ENCODE peak calls at places on chromosomes 5 and 9, in five cellular contexts. C is breast epithelium, F is uterus, X is heart left ventricle, T is right lobe of liver. U is an unnamed sample. For H3K36me3, the result is how much of the 10 kb centered on the place peaks cover.

GRCh38 chr5:175836741-175837729 is 34.3 kb upstream of the CPLX2 start:
- DNase-seq in C (no peak), F (no peak), X (no peak), T (no peak), U (no peak)

GRCh38 chr5:89728750-89729149 is 680.8 kb downstream of the CETN3 start:
- DNase-seq in C (peak), F (peak), X (peak), T (no peak), U (no peak)

GRCh38 chr5:172875372-172876279 is 41.6 kb downstream of the ERGIC1 start:
- DNase-seq in C (no peak), F (no peak), X (no peak), T (no peak), U (no peak)

GRCh38 chr9:4937436-4937835 is 47.6 kb upstream of the JAK2 start:
- DNase-seq in C (no peak), F (no peak), X (no peak), T (no peak), U (no peak)

GRCh38 chr5:7261049-7261448 is 134.9 kb upstream of the ADCY2 start:
- DNase-seq in C (no peak), F (no peak), X (no peak), T (no peak), U (no peak)

GRCh38 chr9:89418112-89418872 is 79.6 kb downstream of the SEMA4D start:
- DNase-seq in C (no peak), F (no peak), X (no peak), T (no peak), U (no peak)

GRCh38 chr9:26437056-26437711 is 455.4 kb downstream of the CAAP1 start:
- DNase-seq in C (no peak), F (no peak), X (no peak), T (no peak), U (no peak)

GRCh38 chr9:133513214-133514088 is 11.3 kb downstream of the MYMK start:
- DNase-seq in C (no peak), F (no peak), X (no peak), T (no peak), U (no peak)

GRCh38 chr9:138046641-138047301 is 169.2 kb downstream of the CACNA1B start:
- DNase-seq in C (peak), F (no peak), X (no peak), T (peak), U (peak)

GRCh38 chr9:111975709-111976108 is 79.1 kb downstream of the UGCG start:
- DNase-seq in C (no peak), F (no peak), X (peak), T (peak), U (peak)

GRCh38 chr5:18366234-18366633 is 732.0 kb downstream of the TAF11L14 start:
- DNase-seq in C (no peak), F (no peak), X (no peak), T (no peak), U (no peak)

GRCh38 chr5:40452874-40453624 is 226.7 kb upstream of the PTGER4 start:
- DNase-seq in C (no peak), F (no peak), X (no peak), T (no peak), U (no peak)

GRCh38 chr5:15354011-15354410 is 146.0 kb upstream of the FBXL7 start:
- DNase-seq in C (no peak), F (no peak), X (no peak), T (no peak), U (no peak)

GRCh38 chr9:126516936-126517750 is 96.6 kb upstream of the LMX1B start:
- DNase-seq in C (peak), F (no peak), X (peak), T (no peak), U (peak)

GRCh38 chr5:154380263-154380662 is 65.5 kb upstream of the SAP30L start:
- DNase-seq in C (no peak), F (no peak), X (no peak), T (no peak), U (no peak)

GRCh38 chr5:85000671-85001070 is 616.0 kb upstream of the EDIL3 start:
- DNase-seq in C (no peak), F (no peak), X (no peak), T (no peak), U (no peak)

GRCh38 chr5:34818717-34819116 is 20.2 kb upstream of the TTC23L start:
- DNase-seq in C (no peak), F (no peak), X (no peak), T (no peak), U (no peak)

GRCh38 chr9:137055385-137056364 is 1.8 kb upstream of the ENTPD2 start:
- DNase-seq in C (peak), F (peak), X (peak), T (peak), U (no peak)

GRCh38 chr9:24095246-24095645 is 269.2 kb upstream of the ELAVL2 start:
- DNase-seq in C (no peak), F (no peak), X (no peak), T (no peak), U (no peak)

GRCh38 chr5:80184235-80185023 is 71.4 kb downstream of the SERINC5 start:
- DNase-seq in C (no peak), F (no peak), X (no peak), T (peak), U (peak)

GRCh38 chr9:26809795-26810194 is 82.8 kb downstream of the CAAP1 start:
- DNase-seq in C (no peak), F (no peak), X (no peak), T (no peak), U (no peak)

GRCh38 chr9:111399772-111400563 is 69.9 kb upstream of the OR2K2 start:
- DNase-seq in C (no peak), F (no peak), X (no peak), T (no peak), U (no peak)

GRCh38 chr9:98610196-98610595 is 98.5 kb downstream of the GABBR2 start:
- DNase-seq in C (no peak), F (no peak), X (no peak), T (no peak), U (no peak)

GRCh38 chr5:150457112-150457511 is 7.6 kb upstream of the RPS14 start:
- DNase-seq in C (no peak), F (no peak), X (no peak), T (no peak), U (no peak)

GRCh38 chr5:117454716-117455212 is 880.1 kb upstream of the SEMA6A start:
- DNase-seq in C (peak), F (peak), X (peak), T (peak), U (peak)

GRCh38 chr5:9251379-9251980 is 294.4 kb downstream of the SEMA5A start:
- DNase-seq in C (no peak), F (no peak), X (no peak), T (no peak), U (no peak)

GRCh38 chr5:82881571-82882200 is 195.5 kb downstream of the TMEM167A start:
- DNase-seq in C (no peak), F (no peak), X (no peak), T (no peak), U (no peak)

GRCh38 chr5:156401802-156402201 is 74.8 kb downstream of the SGCD start:
- DNase-seq in C (no peak), F (no peak), X (no peak), T (no peak), U (no peak)

GRCh38 chr9:133770076-133770777 is 32.1 kb upstream of the SARDH start:
- DNase-seq in C (peak), F (no peak), X (peak), T (peak), U (peak)

GRCh38 chr9:90065851-90066250 is 461.0 kb downstream of the GADD45G start:
- DNase-seq in C (no peak), F (no peak), X (no peak), T (no peak), U (no peak)

GRCh38 chr9:27333241-27334052 is 36.5 kb upstream of the EQTN start:
- DNase-seq in C (peak), F (peak), X (peak), T (no peak), U (no peak)

GRCh38 chr9:91711755-91712591 is 238.1 kb downstream of the ROR2 start:
- DNase-seq in C (no peak), F (no peak), X (no peak), T (no peak), U (no peak)

GRCh38 chr5:35852084-35852734 is 4.5 kb upstream of the IL7R start:
- DNase-seq in C (no peak), F (no peak), X (no peak), T (no peak), U (no peak)

GRCh38 chr5:135999396-136000139 is 29.2 kb upstream of the TGFBI start:
- DNase-seq in C (no peak), F (no peak), X (no peak), T (no peak), U (no peak)

GRCh38 chr9:128558431-128559310 is 6.3 kb downstream of the SPTAN1 start:
- DNase-seq in C (peak), F (peak), X (peak), T (peak), U (peak)

GRCh38 chr9:95890594-95890993 is 15.1 kb downstream of the ERCC6L2 start:
- DNase-seq in C (no peak), F (no peak), X (no peak), T (no peak), U (no peak)

DNA sequence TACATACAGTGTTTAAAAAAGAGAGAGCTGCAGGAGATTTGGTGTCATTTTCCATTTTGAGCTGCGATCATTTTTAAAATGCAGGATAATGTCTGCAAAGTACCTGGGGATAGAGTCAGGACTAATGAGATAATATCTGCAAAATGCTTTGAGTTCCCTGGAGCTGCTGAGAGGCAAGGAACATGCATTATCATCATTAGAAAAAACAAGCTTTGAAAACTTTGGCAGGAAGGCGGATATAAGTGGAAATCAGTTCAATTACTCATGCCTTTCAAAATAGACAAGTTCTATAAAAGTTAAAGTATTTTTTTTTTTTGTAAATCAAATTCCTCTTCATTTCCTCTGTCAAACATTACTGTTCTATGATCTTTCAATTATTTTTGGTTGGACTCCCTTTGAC is 21.7 kb upstream of the ANKRD33B start:
- DNase-seq in C (no peak), F (no peak), X (no peak), T (no peak), U (no peak)
- H3K27ac ChIP-seq in C (no peak), F (no peak), X (no peak), T (no peak), U (no peak)

GRCh38 chr9:132348676-132349075 is 6.1 kb downstream of the SETX start:
- DNase-seq in C (no peak), F (no peak), X (no peak), T (no peak), U (no peak)

GRCh38 chr9:132354645-132355355 is at the start of gene SETX:
- DNase-seq in C (peak), F (peak), X (peak), T (peak), U (peak)

GRCh38 chr9:132350861-132351315 is 3.9 kb downstream of the SETX start:
- DNase-seq in C (no peak), F (no peak), X (no peak), T (no peak), U (no peak)

GRCh38 chr9:132356276-132356924 is 1.6 kb upstream of the SETX start:
- DNase-seq in C (no peak), F (no peak), X (no peak), T (no peak), U (no peak)

DNA sequence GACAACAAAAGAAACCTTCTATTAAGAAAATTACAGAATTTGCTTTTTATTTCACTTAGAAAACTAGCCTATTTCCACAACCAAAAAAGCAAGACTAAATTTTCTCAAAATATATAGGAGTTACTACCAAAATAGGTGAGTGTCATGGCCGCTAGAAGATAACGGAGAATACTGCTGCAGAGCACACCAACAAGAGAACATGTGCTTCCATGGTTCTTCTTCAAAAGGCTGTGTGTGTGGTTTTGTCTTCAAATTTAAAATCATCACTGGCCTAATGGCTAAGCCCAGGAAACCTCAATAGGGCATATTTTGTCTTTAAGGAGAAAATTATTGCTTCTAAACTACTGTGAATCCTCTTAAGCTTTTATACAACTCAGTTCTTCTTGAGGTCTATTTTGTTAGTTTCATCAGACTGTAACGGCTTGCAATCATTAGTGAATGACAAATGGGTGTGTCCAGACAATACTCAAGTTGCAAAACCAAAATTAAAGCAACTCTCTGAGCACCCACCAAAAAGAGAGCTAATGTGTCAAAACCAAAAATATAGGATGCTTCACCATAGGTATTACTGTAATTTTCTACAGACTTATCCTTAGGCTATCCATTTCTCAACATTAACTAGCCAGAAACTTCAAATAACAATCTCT is 3.3 kb downstream of the SETX start:
- DNase-seq in C (no peak), F (no peak), X (no peak), T (no peak), U (no peak)
- H3K36me3 ChIP-seq in C (under half), F (under half), X (half or more), T (under half), U (half or more)

GRCh38 chr9:101706929-101707328 is 31.5 kb downstream of the GRIN3A start:
- DNase-seq in C (no peak), F (no peak), X (no peak), T (no peak), U (no peak)

GRCh38 chr9:101707708-101708107 is 30.7 kb downstream of the GRIN3A start:
- DNase-seq in C (no peak), F (no peak), X (no peak), T (no peak), U (no peak)

GRCh38 chr9:101708855-101709254 is 29.6 kb downstream of the GRIN3A start:
- DNase-seq in C (no peak), F (no peak), X (no peak), T (no peak), U (no peak)

GRCh38 chr9:101706261-101706798 is 32.1 kb downstream of the GRIN3A start:
- DNase-seq in C (no peak), F (no peak), X (no peak), T (no peak), U (no peak)

DNA sequence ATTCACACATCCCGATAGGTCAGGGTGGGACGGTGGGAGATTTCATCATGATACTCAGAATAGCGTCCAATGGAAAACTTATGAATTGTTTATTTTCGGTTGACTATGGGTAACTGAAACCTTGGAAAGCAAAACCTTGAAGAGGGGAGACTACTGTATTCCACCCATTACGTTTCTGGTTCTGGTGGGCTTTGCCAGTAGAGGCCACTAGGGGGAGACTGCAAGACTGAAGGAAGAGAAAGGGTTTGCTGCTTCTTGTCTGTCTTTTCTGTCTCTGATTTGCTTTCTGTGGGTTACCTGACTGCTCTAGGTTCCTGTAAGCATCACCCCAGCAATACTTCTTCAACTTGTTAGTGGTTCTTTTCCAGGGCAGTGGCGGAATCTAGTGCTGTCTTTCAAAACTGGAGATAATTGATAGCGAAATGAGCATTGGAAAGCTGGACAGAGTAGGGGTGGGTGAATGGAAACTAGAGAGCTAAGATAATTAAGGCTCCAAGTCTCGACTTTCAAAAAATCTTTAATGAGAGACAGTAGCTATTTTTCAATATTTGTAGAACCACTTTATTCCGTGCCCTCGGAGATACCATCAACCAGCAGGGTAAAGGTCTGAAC is 27.0 kb downstream of the GRIN3A start:
- DNase-seq in C (no peak), F (no peak), X (no peak), T (no peak), U (no peak)
- H3K27ac ChIP-seq in C (no peak), F (no peak), X (no peak), T (no peak), U (no peak)

GRCh38 chr9:5999443-6000104 is 15.8 kb downstream of the RANBP6 start:
- DNase-seq in C (no peak), F (no peak), X (no peak), T (no peak), U (no peak)

DNA sequence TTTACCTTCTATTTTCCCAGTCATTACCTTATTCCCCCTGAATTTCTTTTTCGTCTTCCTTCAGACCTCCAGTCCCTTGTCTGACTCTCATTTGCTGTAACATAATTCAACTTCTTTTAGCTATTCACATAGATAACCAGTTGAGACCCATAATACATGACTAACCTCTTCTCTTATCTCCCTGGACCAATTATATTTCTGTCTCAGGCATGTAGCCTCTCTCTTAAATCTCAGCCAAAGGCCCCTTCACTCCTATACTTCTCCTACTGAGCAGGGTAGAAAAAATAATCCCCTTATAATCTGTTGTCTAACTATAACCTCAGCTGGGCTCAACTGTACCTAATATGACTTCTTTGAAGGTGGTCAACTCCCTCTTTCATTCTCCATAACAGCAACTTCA is 20.9 kb downstream of the RANBP6 start:
- DNase-seq in C (no peak), F (no peak), X (no peak), T (no peak), U (no peak)
- H3K36me3 ChIP-seq in C (under half), F (under half), X (under half), T (under half), U (under half)

DNA sequence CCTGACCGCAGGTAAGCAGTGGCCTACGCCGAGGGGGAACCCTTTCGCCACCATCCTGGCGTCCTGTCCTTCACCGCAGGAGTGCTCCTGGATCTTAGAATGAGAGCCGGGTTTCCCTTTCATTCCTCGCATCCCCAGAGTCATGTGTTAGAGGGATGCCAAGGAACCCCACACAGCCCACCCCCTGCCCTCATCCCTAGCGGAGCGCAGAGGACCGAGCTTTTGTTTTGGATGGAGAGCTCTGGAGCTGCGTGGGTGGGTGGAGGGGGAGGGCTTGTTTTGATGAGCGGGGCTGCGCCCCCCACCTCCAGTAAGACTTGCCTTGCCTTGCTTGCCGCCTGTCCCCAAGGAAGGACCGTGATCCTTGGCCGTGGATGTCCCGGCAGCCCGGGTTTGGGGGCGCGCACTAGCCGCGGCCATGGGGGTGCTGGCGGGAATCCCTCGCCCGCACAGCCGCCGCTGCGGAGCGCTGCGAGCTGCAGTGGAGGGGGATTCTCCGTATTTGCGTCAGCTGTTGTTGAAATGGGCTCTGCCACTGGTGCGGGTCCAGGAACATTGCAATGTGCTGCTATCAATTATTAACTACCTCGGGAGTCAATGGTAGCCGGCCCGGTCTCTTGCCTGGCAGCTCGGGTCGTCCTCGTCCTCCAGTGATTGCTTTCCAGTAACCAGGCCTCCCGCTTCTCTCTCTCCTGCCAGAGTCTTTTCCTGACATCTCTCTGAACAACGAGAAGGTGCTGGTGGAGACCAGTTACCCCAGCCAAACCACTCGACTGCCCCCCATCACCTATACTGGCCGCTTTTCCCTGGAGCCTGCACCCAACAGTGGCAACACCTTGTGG is 1.0 kb downstream of the EGR1 start:
- DNase-seq in C (peak), F (no peak), X (no peak), T (peak), U (no peak)
- H3K27ac ChIP-seq in C (peak), F (peak), X (peak), T (peak), U (peak)

GRCh38 chr9:70172532-70172931 is 86.2 kb upstream of the SMC5 start:
- DNase-seq in C (no peak), F (no peak), X (no peak), T (no peak), U (no peak)
- H3K36me3 ChIP-seq in C (under half), F (under half), X (under half), T (under half), U (under half)

GRCh38 chr5:179765400-179765799 is 28.4 kb upstream of the LTC4S start:
- DNase-seq in C (no peak), F (no peak), X (peak), T (no peak), U (no peak)
- H3K27ac ChIP-seq in C (peak), F (peak), X (peak), T (peak), U (no peak)

U was measured in upper lobe of right lung.